ENCODE peak calls at places on chromosomes 4 and X, in four cellular contexts. I, X, H and V are unnamed samples.

GRCh38 chr4:2898001-2898400 is 54.4 kb downstream of the ADD1 start:
- DNase-seq in I (no peak), X (no peak), H (no peak), V (no peak)

GRCh38 chr4:90345549-90345948 is 218.4 kb downstream of the CCSER1 start:
- DNase-seq in X (no peak), I (no peak), H (peak), V (no peak)

GRCh38 chr4:83708500-83709175 is 172.7 kb downstream of the GPAT3 start:
- DNase-seq in H (no peak), I (no peak), X (no peak), V (no peak)

GRCh38 chrX:57104921-57105398 is 16.4 kb downstream of the SPIN2B start:
- DNase-seq in X (no peak), H (no peak), I (no peak), V (no peak)

GRCh38 chrX:20459410-20460350 is 193.0 kb upstream of the RPS6KA3 start:
- DNase-seq in H (no peak), I (no peak), X (no peak), V (no peak)

GRCh38 chrX:9429767-9430166 is 35.1 kb upstream of the TBL1X start:
- DNase-seq in I (no peak), H (peak), X (no peak), V (no peak)

GRCh38 chr4:107863850-107864371 is 39.2 kb downstream of the SGMS2 start:
- DNase-seq in I (peak), X (peak), H (no peak), V (no peak)

GRCh38 chr4:140020457-140021361 is 133.3 kb downstream of the MAML3 start:
- DNase-seq in X (no peak), H (no peak), I (no peak), V (no peak)

GRCh38 chrX:39819921-39820849 is 277.6 kb downstream of the BCOR start:
- DNase-seq in I (no peak), X (no peak), H (peak), V (no peak)

GRCh38 chrX:39815621-39816020 is 282.1 kb downstream of the BCOR start:
- DNase-seq in X (no peak), I (no peak), H (no peak), V (peak)

GRCh38 chrX:39816871-39817731 is 280.7 kb downstream of the BCOR start:
- DNase-seq in X (peak), I (no peak), H (no peak), V (no peak)

GRCh38 chrX:39818750-39819149 is 279.0 kb downstream of the BCOR start:
- DNase-seq in X (no peak), H (no peak), I (no peak), V (no peak)

GRCh38 chrX:39818071-39818470 is 279.7 kb downstream of the BCOR start:
- DNase-seq in X (no peak), H (peak), I (no peak), V (no peak)
- H3K9ac ChIP-seq in X (no peak), H (no peak), I (no peak), V (no peak)

DNA sequence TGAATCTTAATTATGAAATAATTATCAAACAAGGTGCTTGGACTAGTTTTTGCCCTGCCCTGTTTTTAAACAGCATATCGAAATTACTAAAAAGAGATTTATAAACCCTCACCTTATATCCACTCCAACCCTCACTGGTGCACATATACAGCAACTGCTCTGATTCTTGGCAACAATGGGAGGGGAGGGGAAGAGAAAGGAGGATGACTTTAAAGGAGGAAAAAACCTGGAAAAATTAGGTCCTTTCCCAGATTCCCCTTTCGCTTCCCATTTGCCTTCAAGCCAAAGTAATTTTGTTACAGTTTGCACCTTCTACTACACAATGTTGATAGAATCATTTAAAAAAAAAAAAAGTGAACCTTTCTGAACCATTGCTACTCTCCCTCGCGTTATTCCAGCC is 745 bp upstream of the MAB21L2 start:
- DNase-seq in X (no peak), I (no peak), H (no peak), V (no peak)
- H3K9ac ChIP-seq in X (no peak), I (no peak), H (no peak), V (no peak)

DNA sequence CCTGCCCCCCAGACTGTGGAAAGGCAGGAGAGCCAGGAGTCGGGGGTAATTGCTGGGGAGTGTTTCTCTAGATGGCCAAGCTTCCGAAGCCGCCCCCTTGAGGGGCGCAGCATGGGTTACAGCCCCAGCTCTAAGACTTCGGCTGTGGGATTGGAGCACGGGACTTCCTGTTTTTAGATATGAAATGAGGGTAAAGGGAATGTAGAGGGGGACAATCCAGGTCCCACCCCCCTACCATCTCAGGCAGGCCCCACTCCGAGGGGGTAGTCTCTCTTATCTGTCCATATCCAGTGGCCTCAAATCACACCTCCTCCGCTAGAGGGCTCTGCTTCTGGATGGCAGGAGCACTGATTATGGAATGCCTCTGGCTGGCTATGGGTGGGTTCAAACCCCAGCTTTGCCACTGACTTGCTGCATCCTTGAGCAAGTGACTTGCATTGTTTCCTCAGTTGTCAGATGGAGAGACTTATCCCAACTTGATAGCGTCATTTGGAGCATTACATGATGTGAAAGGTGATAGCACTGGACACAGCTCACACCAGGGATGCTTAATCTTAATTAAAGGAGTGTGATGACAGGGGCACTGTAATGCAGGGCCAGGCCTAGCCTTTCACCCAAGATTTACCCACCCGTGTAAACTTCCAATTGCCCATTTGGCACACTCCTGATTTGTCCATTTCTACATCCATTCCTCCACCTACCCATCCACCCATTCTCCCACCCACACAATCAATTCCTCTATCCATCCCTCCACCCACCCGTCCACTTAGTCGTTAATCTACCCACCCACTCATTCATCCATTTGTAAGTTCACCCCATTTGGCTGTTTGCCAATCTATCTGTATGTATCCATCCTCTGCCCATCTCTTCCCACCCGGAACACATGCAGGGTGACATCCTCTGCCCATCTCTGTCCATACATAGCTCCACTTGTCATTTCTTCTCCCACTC is 845 bp upstream of the KCND1 start:
- DNase-seq in H (peak), X (peak), I (peak), V (peak)
- H3K9ac ChIP-seq in H (no peak), X (peak), I (peak), V (no peak)

DNA sequence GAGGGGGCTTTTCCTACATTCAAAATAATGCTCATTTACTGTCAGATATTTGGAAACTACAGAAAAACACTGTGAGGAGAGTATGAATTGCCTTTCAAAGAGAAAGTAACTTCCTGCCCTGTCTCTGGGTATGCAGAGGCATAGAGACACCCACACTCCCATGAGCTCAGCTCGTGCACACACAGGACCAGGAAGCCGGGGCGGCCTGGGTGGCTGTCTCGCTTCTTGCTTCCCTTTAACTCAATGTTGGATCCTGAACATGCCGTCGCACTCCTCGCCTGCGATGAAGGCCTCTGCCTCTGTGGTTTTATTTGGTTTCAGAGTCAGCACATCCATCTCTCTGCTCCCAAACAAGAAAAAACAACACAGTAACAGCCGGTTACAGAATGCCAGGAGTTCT is 40.1 kb upstream of the GPR78 start:
- DNase-seq in H (no peak), I (no peak), X (no peak), V (no peak)
- H3K9ac ChIP-seq in H (no peak), I (no peak), X (no peak), V (no peak)

DNA sequence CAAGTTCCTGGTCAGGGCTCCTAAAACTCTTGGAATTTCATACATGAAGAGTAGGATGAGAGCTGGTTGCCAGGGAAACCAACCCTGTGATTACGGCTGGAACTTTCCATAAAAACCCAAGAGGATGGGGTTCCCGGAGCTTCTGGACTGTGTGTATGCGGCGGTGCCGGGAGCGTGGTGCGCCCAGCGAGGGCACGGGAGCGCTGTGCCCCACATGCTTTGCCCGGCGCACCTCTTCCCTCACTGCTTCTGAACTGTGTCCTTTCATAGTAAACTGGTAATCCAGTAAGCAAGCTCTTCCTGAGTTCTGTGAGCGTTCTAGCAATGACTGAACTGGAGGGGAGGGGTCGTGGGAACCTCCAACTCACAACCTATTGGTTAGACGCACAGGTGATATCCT is 152.6 kb downstream of the AFAP1 start:
- DNase-seq in I (no peak), X (no peak), H (no peak), V (no peak)
- H3K9ac ChIP-seq in I (no peak), X (no peak), H (no peak), V (no peak)

DNA sequence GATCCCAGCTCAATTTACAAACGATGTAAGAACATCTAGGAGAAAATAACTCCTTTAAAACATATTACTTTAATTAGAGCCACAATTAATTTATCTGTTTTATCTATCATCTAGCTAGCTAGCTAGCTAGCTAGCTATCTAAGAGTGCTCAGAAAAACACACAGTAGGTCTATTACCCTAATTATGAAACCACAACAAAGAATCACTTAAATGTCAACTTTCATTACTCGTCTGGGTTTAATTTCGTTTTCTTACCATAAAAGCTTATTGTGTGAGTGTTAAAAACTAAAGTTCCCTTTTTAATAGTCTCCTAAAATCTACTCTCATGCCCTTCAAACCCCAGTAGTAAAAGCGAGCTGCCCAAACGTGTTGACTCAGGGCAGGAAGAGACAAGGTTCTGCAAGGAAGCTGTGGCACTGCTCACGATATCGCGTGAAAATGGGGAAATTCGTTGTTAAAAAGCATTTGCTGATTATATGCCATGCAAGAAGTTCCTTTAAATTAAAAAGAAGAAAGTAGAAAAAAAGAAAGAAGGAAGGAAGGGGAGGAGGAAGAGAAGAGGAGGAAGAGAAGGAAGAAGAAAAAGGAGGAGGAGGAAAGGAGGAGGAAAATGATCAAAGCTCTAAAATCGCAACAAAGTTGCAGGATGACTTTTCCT is 617 bp downstream of the MBNL3 start:
- DNase-seq in X (peak), H (no peak), I (no peak), V (peak)
- H3K9ac ChIP-seq in X (peak), H (peak), I (peak), V (peak)

DNA sequence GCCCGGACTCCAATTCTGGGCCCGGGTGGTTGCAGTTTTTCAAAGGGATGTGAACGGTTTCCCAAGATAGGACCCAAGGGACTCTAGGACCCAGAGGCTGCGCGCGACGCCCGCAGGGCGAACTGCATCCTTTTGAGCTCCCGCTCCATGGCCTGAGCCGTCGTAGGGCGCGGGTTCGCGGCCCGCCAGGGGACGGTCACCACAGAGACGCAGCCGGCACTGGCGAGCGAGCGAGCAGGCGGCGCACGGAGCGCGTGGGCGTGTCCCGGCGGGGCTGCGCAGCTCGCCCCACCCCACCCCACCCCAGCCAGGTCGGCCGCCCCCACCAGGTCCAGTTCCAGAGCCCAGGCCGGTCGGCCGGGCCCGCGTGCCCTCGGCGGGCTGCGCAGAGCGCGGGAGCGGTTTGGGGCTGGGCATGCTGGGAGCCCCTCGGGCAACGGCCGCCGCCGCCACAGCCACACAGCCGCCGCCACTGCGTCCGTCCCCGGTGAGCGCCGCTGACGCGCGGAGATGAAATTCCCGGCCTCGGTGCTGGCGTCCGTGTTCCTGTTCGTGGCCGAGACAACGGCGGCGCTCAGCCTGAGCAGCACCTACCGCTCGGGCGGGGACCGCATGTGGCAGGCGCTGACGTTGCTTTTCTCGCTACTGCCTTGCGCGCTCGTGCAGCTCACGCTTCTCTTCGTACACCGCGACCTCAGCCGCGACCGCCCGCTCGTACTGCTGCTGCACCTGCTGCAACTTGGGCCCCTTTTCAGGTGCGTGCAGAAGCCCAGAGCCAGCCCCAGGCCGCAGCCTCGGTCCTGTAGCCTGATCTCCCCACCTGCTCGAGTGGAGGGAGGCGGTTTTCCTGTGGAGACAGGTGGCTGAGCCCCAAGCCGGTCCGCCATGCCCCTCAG is at the start of gene XK:
- DNase-seq in X (peak), H (peak), I (peak), V (no peak)
- H3K9ac ChIP-seq in X (no peak), H (no peak), I (peak), V (no peak)